ENCODE peak calls at places on chromosomes 7 and 10, in nine cellular contexts. E is left ventricle myocardium inferior; G is body of pancreas; Q is trophoblast cell; S is mammary epithelial cell; B is A673; Z is astrocyte; D is CD8-positive, alpha-beta memory T cell; U is CD8-positive, alpha-beta T cell. A is an unnamed sample.

GRCh38 chr10:120982507-120982906 is 131.3 kb downstream of the WDR11 start:
- DNase-seq in E (no peak), G (no peak), Q (no peak), S (no peak), B (no peak), Z (no peak), D (no peak), U (no peak), A (no peak)

GRCh38 chr10:122010405-122011050 is 21.6 kb downstream of the TACC2 start:
- DNase-seq in E (no peak), G (no peak), Q (no peak), S (no peak), B (no peak), Z (peak; percentile 54), D (no peak), U (no peak), A (no peak)

GRCh38 chr7:105649727-105650381 is 68.6 kb upstream of the EFCAB10 start:
- DNase-seq in E (no peak), G (no peak), Q (no peak), S (no peak), B (peak; percentile 64), Z (peak; percentile 59), D (no peak), U (no peak), A (no peak)

GRCh38 chr10:133307776-133308430 is 769 bp downstream of the TUBGCP2 start:
- DNase-seq in E (peak; percentile 57), G (peak; percentile 96), Q (peak; percentile 95), S (peak; percentile 81), B (peak; percentile 66), Z (peak; percentile 38), D (peak; percentile 81), U (peak; percentile 78), A (peak; percentile 77)

GRCh38 chr7:99137418-99138180 is 6.3 kb downstream of the SMURF1 start:
- DNase-seq in E (no peak), G (no peak), Q (peak; percentile 94), S (peak; percentile 51), B (peak; percentile 77), Z (peak; percentile 90), D (no peak), U (no peak), A (no peak)

GRCh38 chr10:77291596-77292505 is 345.8 kb downstream of the KCNMA1 start:
- DNase-seq in E (no peak), G (no peak), Q (peak; percentile 54), S (peak; percentile 25), B (no peak), Z (no peak), D (no peak), U (no peak), A (no peak)

GRCh38 chr10:27742926-27743735 is 2.5 kb downstream of the MKX start:
- DNase-seq in E (peak; percentile 16), G (peak; percentile 28), Q (peak; percentile 52), S (peak; percentile 14), B (peak; percentile 27), Z (no peak), D (peak; percentile 26), U (no peak), A (no peak)

GRCh38 chr7:151424799-151425198 is 15.0 kb upstream of the WDR86 start:
- DNase-seq in E (no peak), G (no peak), Q (no peak), S (no peak), B (no peak), Z (peak; percentile 65), D (no peak), U (no peak), A (no peak)

GRCh38 chr10:79937661-79938226 is 11.2 kb downstream of the SFTPD start:
- DNase-seq in E (no peak), G (no peak), Q (no peak), S (no peak), B (no peak), Z (no peak), D (no peak), U (no peak), A (no peak)

GRCh38 chr7:108452707-108453106 is 3.5 kb downstream of the NRCAM start:
- DNase-seq in E (no peak), G (no peak), Q (peak; percentile 21), S (peak; percentile 29), B (peak; percentile 73), Z (no peak), D (no peak), U (no peak), A (no peak)

GRCh38 chr7:22576941-22577927 is 77.2 kb upstream of the STEAP1B start:
- DNase-seq in E (no peak), G (peak; percentile 36), Q (peak; percentile 88), S (peak; percentile 87), B (peak; percentile 66), Z (peak; percentile 99), D (no peak), U (no peak), A (no peak)

GRCh38 chr7:38658916-38659315 is 27.7 kb upstream of the AMPH start:
- DNase-seq in E (no peak), G (no peak), Q (no peak), S (peak; percentile 4), B (no peak), Z (no peak), D (no peak), U (no peak), A (no peak)

GRCh38 chr10:95872158-95872711 is 35.5 kb upstream of the CC2D2B start:
- DNase-seq in E (no peak), G (no peak), Q (no peak), S (no peak), B (no peak), Z (no peak), D (no peak), U (no peak), A (no peak)

GRCh38 chr7:90625562-90625961 is 29.4 kb downstream of the CDK14 start:
- DNase-seq in E (peak; percentile 33), G (peak; percentile 39), Q (no peak), S (no peak), B (peak; percentile 83), Z (peak; percentile 63), D (no peak), U (no peak), A (no peak)

GRCh38 chr10:132107211-132107946 is 41.6 kb downstream of the JAKMIP3 start:
- DNase-seq in E (no peak), G (peak; percentile 3), Q (no peak), S (no peak), B (no peak), Z (no peak), D (no peak), U (no peak), A (no peak)

GRCh38 chr10:37619336-37619735 is 238.1 kb downstream of the ZNF248 start:
- DNase-seq in E (no peak), G (no peak), Q (no peak), S (no peak), B (no peak), Z (no peak), D (no peak), U (no peak), A (no peak)
- H3K9me3 ChIP-seq in E (peaks cover 29% of the 10 kb centered on the region), G (no peaks in the 10 kb centered on the region), Q (peaks cover 25% of the 10 kb centered on the region), S (peaks cover 13% of the 10 kb centered on the region), B (peaks cover 18% of the 10 kb centered on the region), Z (peaks cover 19% of the 10 kb centered on the region), D (no peaks in the 10 kb centered on the region), U (no peaks in the 10 kb centered on the region), A (peaks cover 2% of the 10 kb centered on the region)

DNA sequence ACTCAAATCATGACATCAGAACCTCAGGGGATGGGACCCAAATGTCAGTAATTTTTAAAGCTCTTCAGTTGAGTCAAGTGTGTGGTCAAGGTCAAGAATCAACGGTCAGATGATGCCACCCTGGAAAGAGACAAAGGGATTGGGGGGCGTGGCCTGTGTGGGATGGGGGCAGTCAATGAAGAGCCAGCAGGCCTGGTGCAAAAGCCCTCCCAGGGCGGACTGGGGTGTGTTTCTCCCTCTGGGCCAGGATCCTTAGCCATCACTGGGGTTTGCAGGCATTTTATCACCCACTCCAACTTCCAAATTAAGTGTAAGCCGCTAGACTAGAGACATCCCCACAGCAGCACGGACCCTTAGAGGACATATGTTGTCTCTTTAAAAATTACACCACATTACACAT is 204.7 kb downstream of the USP6NL start:
- DNase-seq in E (no peak), G (no peak), Q (no peak), S (no peak), B (no peak), Z (no peak), D (no peak), U (no peak), A (no peak)
- H3K9me3 ChIP-seq in E (peaks cover 10% of the 10 kb centered on the region), G (no peaks in the 10 kb centered on the region), Q (no peaks in the 10 kb centered on the region), S (peaks cover 9% of the 10 kb centered on the region), B (no peaks in the 10 kb centered on the region), Z (no peaks in the 10 kb centered on the region), D (no peaks in the 10 kb centered on the region), U (no peaks in the 10 kb centered on the region), A (no peaks in the 10 kb centered on the region)

GRCh38 chr7:19852192-19852591 is 78.8 kb upstream of the TMEM196 start:
- DNase-seq in E (no peak), G (no peak), Q (no peak), S (no peak), B (no peak), Z (no peak), D (no peak), U (no peak), A (no peak)
- H3K9me3 ChIP-seq in E (no peaks in the 10 kb centered on the region), G (no peaks in the 10 kb centered on the region), Q (no peaks in the 10 kb centered on the region), S (no peaks in the 10 kb centered on the region), B (no peaks in the 10 kb centered on the region), Z (no peaks in the 10 kb centered on the region), D (no peaks in the 10 kb centered on the region), U (no peaks in the 10 kb centered on the region), A (no peaks in the 10 kb centered on the region)

DNA sequence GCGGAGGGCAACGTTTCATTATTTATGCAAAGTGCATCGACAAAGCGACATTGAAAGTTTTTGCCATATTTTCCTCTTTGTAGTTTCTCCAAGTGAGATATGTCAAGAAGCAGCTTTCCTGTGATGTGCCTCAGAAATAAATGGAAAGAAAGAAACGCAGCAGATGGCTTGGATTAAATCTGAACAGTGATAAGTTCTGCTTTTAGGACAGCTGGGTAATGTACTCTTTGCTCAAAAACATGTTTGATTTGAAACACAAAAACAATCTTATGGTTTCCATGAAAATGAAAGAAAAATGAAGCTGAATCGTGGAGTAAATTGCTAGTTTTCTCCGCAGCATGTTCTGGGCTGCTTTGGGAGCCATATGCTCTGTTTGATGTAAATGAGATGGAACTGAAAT is 166.2 kb downstream of the PTPRN2 start:
- DNase-seq in E (no peak), G (no peak), Q (no peak), S (no peak), B (no peak), Z (no peak), D (no peak), U (no peak), A (no peak)
- H3K9me3 ChIP-seq in E (peaks cover 8% of the 10 kb centered on the region), G (no peaks in the 10 kb centered on the region), Q (peaks cover 24% of the 10 kb centered on the region), S (peaks cover 44% of the 10 kb centered on the region), B (no peaks in the 10 kb centered on the region), Z (peaks cover 17% of the 10 kb centered on the region), D (no peaks in the 10 kb centered on the region), U (no peaks in the 10 kb centered on the region), A (no peaks in the 10 kb centered on the region)

GRCh38 chr7:47370461-47371042 is 211.4 kb downstream of the TNS3 start:
- DNase-seq in E (no peak), G (no peak), Q (peak; percentile 79), S (no peak), B (no peak), Z (peak; percentile 87), D (no peak), U (no peak), A (no peak)
- H3K9me3 ChIP-seq in E (no peaks in the 10 kb centered on the region), G (no peaks in the 10 kb centered on the region), Q (peaks cover 2% of the 10 kb centered on the region), S (no peaks in the 10 kb centered on the region), B (no peaks in the 10 kb centered on the region), Z (no peaks in the 10 kb centered on the region), D (no peaks in the 10 kb centered on the region), U (no peaks in the 10 kb centered on the region), A (no peaks in the 10 kb centered on the region)

GRCh38 chr7:7237201-7237977 is 55.0 kb downstream of the C1GALT1 start:
- DNase-seq in E (no peak), G (no peak), Q (no peak), S (no peak), B (no peak), Z (no peak), D (no peak), U (no peak), A (no peak)
- H3K9me3 ChIP-seq in E (no peaks in the 10 kb centered on the region), G (no peaks in the 10 kb centered on the region), Q (no peaks in the 10 kb centered on the region), S (no peaks in the 10 kb centered on the region), B (no peaks in the 10 kb centered on the region), Z (no peaks in the 10 kb centered on the region), D (no peaks in the 10 kb centered on the region), U (no peaks in the 10 kb centered on the region), A (no peaks in the 10 kb centered on the region)

A was measured in T-helper 17 cell.